ENCODE peak calls at places on chromosomes 6 and 20, in four cellular contexts. D is A549, X is pancreas, U is adrenal gland. Y is an unnamed sample.

GRCh38 chr20:24337074-24337473 is 132.4 kb upstream of the SYNDIG1 start:
- DNase-seq in D (no peak), X (no peak), U (no peak), Y (no peak)

GRCh38 chr6:154458565-154459475 is 51.7 kb downstream of the CNKSR3 start:
- DNase-seq in D (no peak), X (no peak), U (no peak), Y (no peak)

GRCh38 chr20:3686867-3687321 is 5.1 kb upstream of the ADAM33 start:
- DNase-seq in D (no peak), X (no peak), U (peak; percentile 83), Y (no peak)

GRCh38 chr6:89580997-89581666 is 57.4 kb downstream of the LYRM2 start:
- DNase-seq in D (no peak), X (no peak), U (no peak), Y (no peak)

GRCh38 chr20:37384683-37385174 is 38.8 kb downstream of the SRC start:
- DNase-seq in D (peak; percentile 47), X (no peak), U (peak; percentile 81), Y (peak; percentile 82)

GRCh38 chr6:7243188-7243942 is 69.6 kb downstream of the SSR1 start:
- DNase-seq in D (peak; percentile 54), X (no peak), U (peak; percentile 37), Y (no peak)

GRCh38 chr20:23857954-23858565 is 21.5 kb downstream of the CST5 start:
- DNase-seq in D (no peak), X (no peak), U (no peak), Y (no peak)

GRCh38 chr6:156645106-156645505 is 132.1 kb upstream of the ARID1B start:
- DNase-seq in D (no peak), X (no peak), U (no peak), Y (no peak)

GRCh38 chr6:712805-713204 is 19.9 kb upstream of the EXOC2 start:
- DNase-seq in D (no peak), X (no peak), U (no peak), Y (no peak)

GRCh38 chr20:53133134-53133533 is 161.0 kb downstream of the TSHZ2 start:
- DNase-seq in D (no peak), X (no peak), U (no peak), Y (no peak)

GRCh38 chr20:24773168-24773567 is 175.9 kb upstream of the CST7 start:
- DNase-seq in D (no peak), X (peak; percentile 1), U (no peak), Y (no peak)

GRCh38 chr6:15025416-15025815 is 220.5 kb upstream of the JARID2 start:
- DNase-seq in D (no peak), X (no peak), U (no peak), Y (no peak)

GRCh38 chr6:16602035-16602434 is 159.2 kb downstream of the ATXN1 start:
- DNase-seq in D (no peak), X (no peak), U (no peak), Y (no peak)
- TF ChIP-seq CTCF in D (no peak), X (no peak), U (no peak), Y (no peak)

GRCh38 chr6:167833396-167833763 is 6.7 kb downstream of the AFDN start:
- DNase-seq in D (no peak), X (no peak), U (no peak), Y (no peak)

GRCh38 chr6:167831281-167831680 is 4.6 kb downstream of the AFDN start:
- DNase-seq in D (no peak), X (no peak), U (no peak), Y (no peak)

GRCh38 chr6:167835260-167835659 is 8.5 kb downstream of the AFDN start:
- DNase-seq in D (no peak), X (no peak), U (no peak), Y (no peak)

GRCh38 chr6:167829513-167829912 is 2.8 kb downstream of the AFDN start:
- DNase-seq in D (no peak), X (no peak), U (no peak), Y (no peak)

DNA sequence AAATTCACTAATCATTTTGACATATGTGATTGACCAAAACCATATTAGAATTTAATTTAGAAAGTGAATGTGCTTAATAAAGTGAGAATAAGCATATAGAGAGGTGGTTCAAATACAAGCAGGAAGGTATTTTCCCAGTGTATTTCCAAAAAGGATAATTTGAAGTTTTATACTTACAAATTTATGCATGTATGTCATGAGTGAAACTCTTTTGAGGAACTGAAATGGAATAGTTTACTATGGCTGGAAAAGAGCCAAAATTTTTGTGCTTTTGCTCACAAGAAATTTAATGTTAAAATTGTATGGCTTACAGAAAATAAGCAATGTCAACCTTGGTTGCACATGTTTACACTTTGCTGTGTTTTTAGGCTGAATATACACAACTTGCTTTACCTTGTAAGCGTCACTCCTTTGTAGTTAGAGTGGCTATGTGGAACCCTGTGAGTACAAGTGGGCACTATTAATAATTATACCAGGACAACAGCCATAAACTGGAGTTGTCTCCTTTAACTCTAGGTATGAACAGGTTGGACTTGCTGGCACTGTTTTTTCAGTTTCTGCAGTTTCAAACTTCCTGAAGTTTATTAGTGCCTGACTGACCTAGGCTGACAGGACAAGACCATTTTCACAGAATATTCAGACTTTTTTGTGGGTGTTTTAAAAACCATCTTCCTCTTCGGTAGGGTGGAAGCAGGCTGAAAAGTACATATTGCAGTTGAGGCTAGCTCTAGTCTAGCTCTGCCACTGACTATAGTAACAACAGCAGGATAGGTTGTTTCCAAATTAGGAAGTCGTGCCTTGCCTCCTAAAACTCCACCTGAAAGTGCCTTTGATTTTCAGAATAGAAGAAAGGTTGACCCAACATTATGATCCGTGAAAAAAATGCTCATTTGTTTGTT is 6.0 kb downstream of the AFDN start:
- DNase-seq in D (no peak), X (no peak), U (no peak), Y (no peak)
- TF ChIP-seq CTCF in D (no peak), X (no peak), U (no peak), Y (no peak)

DNA sequence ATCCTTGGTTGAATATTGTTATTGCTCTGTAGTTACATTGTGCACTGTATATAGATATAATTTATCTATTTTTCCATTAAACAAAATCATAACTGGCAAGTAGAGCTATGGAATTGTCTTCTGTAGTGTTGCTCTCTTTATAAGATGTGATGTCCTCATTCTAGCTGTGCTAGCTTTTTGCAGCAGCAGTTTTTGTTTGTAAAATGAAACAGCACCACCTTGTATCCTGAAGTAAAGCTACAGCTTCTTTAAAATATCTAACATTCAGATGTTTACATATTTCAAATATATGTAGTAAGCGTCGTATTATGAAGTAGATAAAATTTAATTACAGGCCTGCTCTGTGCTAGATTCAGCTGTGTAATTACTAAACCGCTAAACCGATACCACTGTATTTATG is 328.8 kb upstream of the MANEA start:
- DNase-seq in D (no peak), X (no peak), U (no peak), Y (no peak)
- TF ChIP-seq CTCF in D (no peak), X (no peak), U (no peak), Y (no peak)

GRCh38 chr6:167968091-167968490 is 29.4 kb upstream of the KIF25 start:
- DNase-seq in D (peak; percentile 9), X (no peak), U (no peak), Y (no peak)
- TF ChIP-seq CTCF in D (peak; percentile 33), X (no peak), U (peak; percentile 8), Y (no peak)

GRCh38 chr6:162251257-162251656 is 476.3 kb downstream of the PRKN start:
- DNase-seq in D (no peak), X (no peak), U (no peak), Y (no peak)
- TF ChIP-seq CTCF in D (no peak), X (no peak), U (no peak), Y (no peak)

GRCh38 chr6:143501851-143502250 is 9.7 kb downstream of the FUCA2 start:
- DNase-seq in D (no peak), X (no peak), U (no peak), Y (no peak)
- TF ChIP-seq CTCF in D (no peak), X (no peak), U (no peak), Y (no peak)

GRCh38 chr20:56205350-56205749 is 43.2 kb upstream of the MC3R start:
- DNase-seq in D (no peak), X (no peak), U (no peak), Y (no peak)
- TF ChIP-seq CTCF in D (no peak), X (no peak), U (no peak), Y (no peak)

GRCh38 chr6:5937936-5938706 is 68.6 kb downstream of the NRN1 start:
- DNase-seq in D (no peak), X (no peak), U (no peak), Y (no peak)
- TF ChIP-seq CTCF in D (no peak), X (no peak), U (no peak), Y (no peak)

GRCh38 chr6:111564482-111564945 is 41.2 kb downstream of the TRAF3IP2 start:
- DNase-seq in D (no peak), X (no peak), U (no peak), Y (no peak)
- TF ChIP-seq CTCF in D (no peak), X (no peak), U (no peak), Y (no peak)